ENCODE peak calls at places on chromosome 17, in nine cellular contexts. One of them, this sample, is unnamed.

GRCh38 chr17:70862295-70862694 is 693.0 kb downstream of the KCNJ2 start:
- DNase-seq in AG10803: no peak
- DNase-seq in PC-3: no peak
- DNase-seq in fibroblast of lung: no peak
- DNase-seq in endothelial cell: no peak
- DNase-seq in tibial artery: no peak
- DNase-seq in brain microvascular endothelial cell: no peak
- DNase-seq in cardiac muscle cell: no peak
- DNase-seq in psoas muscle: no peak
- DNase-seq in this sample: no peak

GRCh38 chr17:32265192-32265895 is at the start of gene RHBDL3:
- DNase-seq in AG10803: no peak
- DNase-seq in PC-3: no peak
- DNase-seq in fibroblast of lung: no peak
- DNase-seq in endothelial cell: no peak
- DNase-seq in tibial artery: no peak
- DNase-seq in brain microvascular endothelial cell: no peak
- DNase-seq in cardiac muscle cell: peak; percentile 38
- DNase-seq in psoas muscle: no peak
- DNase-seq in this sample: no peak

GRCh38 chr17:66443601-66444000 is 141.2 kb downstream of the PRKCA start:
- DNase-seq in AG10803: no peak
- DNase-seq in PC-3: no peak
- DNase-seq in fibroblast of lung: no peak
- DNase-seq in endothelial cell: no peak
- DNase-seq in tibial artery: no peak
- DNase-seq in brain microvascular endothelial cell: no peak
- DNase-seq in cardiac muscle cell: no peak
- DNase-seq in psoas muscle: no peak
- DNase-seq in this sample: no peak

GRCh38 chr17:6800422-6801027 is 24.5 kb downstream of the FBXO39 start:
- DNase-seq in AG10803: no peak
- DNase-seq in PC-3: no peak
- DNase-seq in fibroblast of lung: no peak
- DNase-seq in endothelial cell: no peak
- DNase-seq in tibial artery: no peak
- DNase-seq in brain microvascular endothelial cell: no peak
- DNase-seq in cardiac muscle cell: no peak
- DNase-seq in psoas muscle: no peak
- DNase-seq in this sample: no peak

GRCh38 chr17:30388321-30389179 is 9.8 kb downstream of the CPD start:
- DNase-seq in AG10803: no peak
- DNase-seq in PC-3: no peak
- DNase-seq in fibroblast of lung: no peak
- DNase-seq in endothelial cell: no peak
- DNase-seq in tibial artery: no peak
- DNase-seq in brain microvascular endothelial cell: no peak
- DNase-seq in cardiac muscle cell: no peak
- DNase-seq in psoas muscle: no peak
- DNase-seq in this sample: no peak

GRCh38 chr17:61416211-61416539 is 16.5 kb downstream of the TBX2 start:
- DNase-seq in AG10803: no peak
- DNase-seq in PC-3: no peak
- DNase-seq in fibroblast of lung: no peak
- DNase-seq in endothelial cell: no peak
- DNase-seq in tibial artery: no peak
- DNase-seq in brain microvascular endothelial cell: no peak
- DNase-seq in cardiac muscle cell: no peak
- DNase-seq in psoas muscle: no peak
- DNase-seq in this sample: no peak

GRCh38 chr17:47742319-47743181 is 9.5 kb downstream of the TBX21 start:
- DNase-seq in AG10803: no peak
- DNase-seq in PC-3: peak; percentile 15
- DNase-seq in fibroblast of lung: no peak
- DNase-seq in endothelial cell: peak; percentile 76
- DNase-seq in tibial artery: no peak
- DNase-seq in brain microvascular endothelial cell: no peak
- DNase-seq in cardiac muscle cell: peak; percentile 77
- DNase-seq in psoas muscle: no peak
- DNase-seq in this sample: no peak

GRCh38 chr17:18371455-18371854 is 6.1 kb upstream of the EVPLL start:
- DNase-seq in AG10803: no peak
- DNase-seq in PC-3: no peak
- DNase-seq in fibroblast of lung: no peak
- DNase-seq in endothelial cell: no peak
- DNase-seq in tibial artery: no peak
- DNase-seq in brain microvascular endothelial cell: no peak
- DNase-seq in cardiac muscle cell: no peak
- DNase-seq in psoas muscle: no peak
- DNase-seq in this sample: no peak

GRCh38 chr17:35073991-35074627 is 10.6 kb upstream of the RFFL start:
- DNase-seq in AG10803: no peak
- DNase-seq in PC-3: peak; percentile 41
- DNase-seq in fibroblast of lung: no peak
- DNase-seq in endothelial cell: no peak
- DNase-seq in tibial artery: no peak
- DNase-seq in brain microvascular endothelial cell: no peak
- DNase-seq in cardiac muscle cell: no peak
- DNase-seq in psoas muscle: no peak
- DNase-seq in this sample: no peak

GRCh38 chr17:20944014-20944905 is 98.6 kb downstream of the USP22 start:
- DNase-seq in AG10803: no peak
- DNase-seq in PC-3: peak; percentile 83
- DNase-seq in fibroblast of lung: no peak
- DNase-seq in endothelial cell: peak; percentile 24
- DNase-seq in tibial artery: no peak
- DNase-seq in brain microvascular endothelial cell: no peak
- DNase-seq in cardiac muscle cell: peak; percentile 49
- DNase-seq in psoas muscle: no peak
- DNase-seq in this sample: no peak

GRCh38 chr17:61081959-61082358 is 317.7 kb upstream of the TBX2 start:
- DNase-seq in AG10803: no peak
- DNase-seq in PC-3: no peak
- DNase-seq in fibroblast of lung: no peak
- DNase-seq in endothelial cell: no peak
- DNase-seq in tibial artery: no peak
- DNase-seq in brain microvascular endothelial cell: no peak
- DNase-seq in cardiac muscle cell: no peak
- DNase-seq in psoas muscle: no peak
- DNase-seq in this sample: no peak

GRCh38 chr17:9334536-9335446 is 240.8 kb downstream of the STX8 start:
- DNase-seq in AG10803: no peak
- DNase-seq in PC-3: peak; percentile 5
- DNase-seq in fibroblast of lung: no peak
- DNase-seq in endothelial cell: no peak
- DNase-seq in tibial artery: no peak
- DNase-seq in brain microvascular endothelial cell: no peak
- DNase-seq in cardiac muscle cell: no peak
- DNase-seq in psoas muscle: no peak
- DNase-seq in this sample: no peak

GRCh38 chr17:20116683-20117309 is 107.6 kb downstream of the SPECC1 start:
- DNase-seq in AG10803: peak; percentile 50
- DNase-seq in PC-3: peak; percentile 76
- DNase-seq in fibroblast of lung: peak; percentile 65
- DNase-seq in endothelial cell: peak; percentile 64
- DNase-seq in tibial artery: no peak
- DNase-seq in brain microvascular endothelial cell: peak; percentile 11
- DNase-seq in cardiac muscle cell: peak; percentile 79
- DNase-seq in psoas muscle: no peak
- DNase-seq in this sample: no peak

GRCh38 chr17:19410875-19411291 is at the start of gene RNF112:
- DNase-seq in AG10803: peak; percentile 36
- DNase-seq in PC-3: no peak
- DNase-seq in fibroblast of lung: peak; percentile 56
- DNase-seq in endothelial cell: no peak
- DNase-seq in tibial artery: no peak
- DNase-seq in brain microvascular endothelial cell: no peak
- DNase-seq in cardiac muscle cell: no peak
- DNase-seq in psoas muscle: no peak
- DNase-seq in this sample: no peak

GRCh38 chr17:77167472-77168306 is 26.9 kb downstream of the SEC14L1 start:
- DNase-seq in AG10803: no peak
- DNase-seq in PC-3: no peak
- DNase-seq in fibroblast of lung: no peak
- DNase-seq in endothelial cell: no peak
- DNase-seq in tibial artery: no peak
- DNase-seq in brain microvascular endothelial cell: no peak
- DNase-seq in cardiac muscle cell: no peak
- DNase-seq in psoas muscle: no peak
- DNase-seq in this sample: no peak
- TF ChIP-seq CTCF in AG10803: no peak
- TF ChIP-seq CTCF in PC-3: no peak
- TF ChIP-seq CTCF in fibroblast of lung: no peak
- TF ChIP-seq CTCF in endothelial cell: no peak
- TF ChIP-seq CTCF in tibial artery: no peak
- TF ChIP-seq CTCF in brain microvascular endothelial cell: no peak
- TF ChIP-seq CTCF in cardiac muscle cell: no peak
- TF ChIP-seq CTCF in psoas muscle: no peak
- TF ChIP-seq CTCF in this sample: no peak

GRCh38 chr17:81518785-81519283 is 6.2 kb upstream of the ACTG1 start:
- DNase-seq in AG10803: no peak
- DNase-seq in PC-3: peak; percentile 62
- DNase-seq in fibroblast of lung: no peak
- DNase-seq in endothelial cell: no peak
- DNase-seq in tibial artery: peak; percentile 38
- DNase-seq in brain microvascular endothelial cell: no peak
- DNase-seq in cardiac muscle cell: peak; percentile 33
- DNase-seq in psoas muscle: peak; percentile 66
- DNase-seq in this sample: no peak

GRCh38 chr17:81517339-81518112 is 4.9 kb upstream of the ACTG1 start:
- DNase-seq in AG10803: no peak
- DNase-seq in PC-3: no peak
- DNase-seq in fibroblast of lung: no peak
- DNase-seq in endothelial cell: no peak
- DNase-seq in tibial artery: no peak
- DNase-seq in brain microvascular endothelial cell: no peak
- DNase-seq in cardiac muscle cell: peak; percentile 14
- DNase-seq in psoas muscle: peak; percentile 56
- DNase-seq in this sample: no peak

GRCh38 chr17:81520021-81520894 is 7.7 kb upstream of the ACTG1 start:
- DNase-seq in AG10803: no peak
- DNase-seq in PC-3: no peak
- DNase-seq in fibroblast of lung: no peak
- DNase-seq in endothelial cell: no peak
- DNase-seq in tibial artery: no peak
- DNase-seq in brain microvascular endothelial cell: no peak
- DNase-seq in cardiac muscle cell: peak; percentile 12
- DNase-seq in psoas muscle: peak; percentile 49
- DNase-seq in this sample: no peak

GRCh38 chr17:81518113-81518784 is 5.7 kb upstream of the ACTG1 start:
- DNase-seq in AG10803: no peak
- DNase-seq in PC-3: peak; percentile 25
- DNase-seq in fibroblast of lung: peak; percentile 31
- DNase-seq in endothelial cell: no peak
- DNase-seq in tibial artery: no peak
- DNase-seq in brain microvascular endothelial cell: no peak
- DNase-seq in cardiac muscle cell: peak; percentile 55
- DNase-seq in psoas muscle: no peak
- DNase-seq in this sample: no peak

DNA sequence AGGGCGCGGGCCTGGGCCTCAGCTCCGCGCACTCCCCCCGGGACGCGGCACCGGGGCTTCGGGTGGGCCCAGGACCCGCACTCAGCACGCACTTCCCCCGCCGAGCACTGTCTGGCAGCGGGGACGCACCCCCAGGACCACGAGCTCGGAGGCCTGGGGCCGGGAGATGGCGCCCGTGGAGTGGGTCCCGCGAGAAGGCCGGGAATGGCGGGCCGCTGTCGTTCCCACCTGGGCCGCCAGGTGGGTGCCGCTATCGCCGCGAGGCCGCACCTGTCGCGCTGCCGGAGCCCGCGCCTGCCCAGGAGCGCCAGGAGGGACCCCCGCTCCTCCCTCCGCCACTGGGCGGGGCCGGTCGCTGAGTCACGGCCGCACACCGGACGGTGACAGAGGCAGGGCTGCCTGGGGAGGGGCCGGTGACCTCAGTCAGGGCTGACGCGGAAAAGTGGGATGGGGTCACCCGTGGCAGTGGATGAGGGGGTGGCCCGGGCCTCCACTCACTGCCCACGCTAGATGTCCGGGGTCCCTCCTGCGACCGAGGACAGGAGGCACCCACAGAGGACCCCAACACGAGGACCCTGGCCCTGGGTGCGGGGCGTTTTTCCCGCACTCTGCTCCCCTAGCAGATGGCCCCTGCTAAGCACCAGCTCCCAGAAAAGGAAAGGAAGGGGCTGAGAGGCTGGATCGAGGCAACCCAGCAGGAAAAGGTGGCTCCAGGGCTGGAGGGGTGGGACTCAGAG is 6.9 kb upstream of the ACTG1 start:
- DNase-seq in AG10803: no peak
- DNase-seq in PC-3: peak; percentile 90
- DNase-seq in fibroblast of lung: no peak
- DNase-seq in endothelial cell: no peak
- DNase-seq in tibial artery: no peak
- DNase-seq in brain microvascular endothelial cell: no peak
- DNase-seq in cardiac muscle cell: peak; percentile 53
- DNase-seq in psoas muscle: peak; percentile 58
- DNase-seq in this sample: no peak
- TF ChIP-seq CTCF in AG10803: no peak
- TF ChIP-seq CTCF in PC-3: peak; percentile 70
- TF ChIP-seq CTCF in fibroblast of lung: peak; percentile 4
- TF ChIP-seq CTCF in endothelial cell: peak; percentile 61
- TF ChIP-seq CTCF in tibial artery: peak; percentile 59
- TF ChIP-seq CTCF in brain microvascular endothelial cell: peak; percentile 11
- TF ChIP-seq CTCF in cardiac muscle cell: peak; percentile 16
- TF ChIP-seq CTCF in psoas muscle: peak; percentile 34
- TF ChIP-seq CTCF in this sample: no peak

DNA sequence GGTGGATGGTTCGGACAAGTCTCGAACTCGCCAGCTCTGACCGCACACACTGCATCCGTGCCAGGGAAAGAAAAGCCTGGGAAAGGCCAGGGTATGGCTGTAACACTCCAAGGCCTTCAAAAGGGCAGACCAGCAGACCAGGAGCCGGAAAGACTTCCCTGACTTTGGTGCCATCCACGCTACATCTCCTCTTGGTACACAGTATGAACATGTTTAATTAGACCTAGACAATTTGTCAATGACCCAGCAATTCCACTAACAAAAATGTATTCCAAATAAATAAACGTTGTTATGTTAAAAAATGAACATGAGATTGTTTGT is 637 bp upstream of the HDAC5 start:
- DNase-seq in AG10803: no peak
- DNase-seq in PC-3: no peak
- DNase-seq in fibroblast of lung: no peak
- DNase-seq in endothelial cell: no peak
- DNase-seq in tibial artery: no peak
- DNase-seq in brain microvascular endothelial cell: no peak
- DNase-seq in cardiac muscle cell: no peak
- DNase-seq in psoas muscle: no peak
- DNase-seq in this sample: peak; percentile 22
- TF ChIP-seq CTCF in AG10803: no peak
- TF ChIP-seq CTCF in PC-3: peak; percentile 26
- TF ChIP-seq CTCF in fibroblast of lung: no peak
- TF ChIP-seq CTCF in endothelial cell: no peak
- TF ChIP-seq CTCF in tibial artery: peak; percentile 1
- TF ChIP-seq CTCF in brain microvascular endothelial cell: no peak
- TF ChIP-seq CTCF in cardiac muscle cell: no peak
- TF ChIP-seq CTCF in psoas muscle: no peak
- TF ChIP-seq CTCF in this sample: no peak

DNA sequence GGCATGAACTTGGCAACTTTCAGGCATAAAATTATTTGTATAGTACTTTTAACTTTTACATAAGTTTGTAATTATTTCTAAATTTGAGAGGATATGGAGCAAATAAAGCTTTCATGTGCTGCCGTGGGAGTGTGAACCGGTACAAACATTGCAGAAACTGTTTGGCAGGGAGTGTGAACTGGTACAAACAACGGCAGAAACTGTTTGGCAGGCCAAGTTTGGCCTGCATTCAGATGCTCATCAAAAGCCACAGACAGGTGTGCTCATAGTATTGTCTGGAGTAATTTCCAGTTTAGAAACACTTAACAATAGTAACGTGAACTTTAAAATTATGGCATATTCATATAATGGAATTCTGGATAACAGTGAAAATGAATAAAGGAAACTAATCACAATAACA is 73.8 kb upstream of the ATP2A3 start:
- DNase-seq in AG10803: no peak
- DNase-seq in PC-3: no peak
- DNase-seq in fibroblast of lung: no peak
- DNase-seq in endothelial cell: no peak
- DNase-seq in tibial artery: no peak
- DNase-seq in brain microvascular endothelial cell: no peak
- DNase-seq in cardiac muscle cell: no peak
- DNase-seq in psoas muscle: no peak
- DNase-seq in this sample: no peak
- TF ChIP-seq CTCF in AG10803: no peak
- TF ChIP-seq CTCF in PC-3: no peak
- TF ChIP-seq CTCF in fibroblast of lung: no peak
- TF ChIP-seq CTCF in endothelial cell: no peak
- TF ChIP-seq CTCF in tibial artery: no peak
- TF ChIP-seq CTCF in brain microvascular endothelial cell: no peak
- TF ChIP-seq CTCF in cardiac muscle cell: no peak
- TF ChIP-seq CTCF in psoas muscle: no peak
- TF ChIP-seq CTCF in this sample: no peak

This sample was measured in epithelial cell of proximal tubule.